ENCODE peak calls at places on chromosomes 2 and 18, in nine cellular contexts. U is stomach, A is spleen, F is HCT116, X is GM12878, T is Panc1, I is transverse colon, L is upper lobe of left lung, M is sigmoid colon. G is an unnamed sample.

GRCh38 chr2:45980161-45980852 is 316.9 kb upstream of the EPAS1 start:
- DNase-seq in U (no peak), A (no peak), F (no peak), X (no peak), T (no peak), I (no peak), L (no peak), M (peak; percentile 34), G (no peak)

GRCh38 chr2:1590611-1591460 is 153.5 kb downstream of the PXDN start:
- DNase-seq in U (no peak), A (no peak), F (no peak), X (no peak), T (no peak), I (no peak), L (no peak), M (no peak), G (peak; percentile 31)

GRCh38 chr18:12282436-12283039 is 25.5 kb upstream of the TUBB6 start:
- DNase-seq in U (no peak), A (no peak), F (no peak), X (no peak), T (no peak), I (no peak), L (no peak), M (no peak), G (no peak)

GRCh38 chr2:223586261-223586660 is 15.9 kb downstream of the SCG2 start:
- DNase-seq in U (no peak), A (no peak), F (no peak), X (no peak), T (no peak), I (no peak), L (no peak), M (no peak), G (no peak)

GRCh38 chr2:120919216-120919615 is 183.5 kb downstream of the GLI2 start:
- DNase-seq in U (no peak), A (no peak), F (no peak), X (no peak), T (no peak), I (no peak), L (no peak), M (no peak), G (no peak)

GRCh38 chr18:74836296-74837139 is 238.8 kb downstream of the ZNF407 start:
- DNase-seq in U (peak; percentile 38), A (peak; percentile 59), F (no peak), X (no peak), T (no peak), I (peak; percentile 25), L (no peak), M (peak; percentile 70), G (peak; percentile 69)

GRCh38 chr2:78817430-78817829 is 208.1 kb upstream of the REG3G start:
- DNase-seq in U (no peak), A (no peak), F (no peak), X (no peak), T (no peak), I (no peak), L (no peak), M (no peak), G (no peak)

GRCh38 chr2:196537311-196537710 is 102.2 kb upstream of the CCDC150 start:
- DNase-seq in U (no peak), A (peak; percentile 44), F (no peak), X (no peak), T (no peak), I (no peak), L (no peak), M (no peak), G (no peak)

GRCh38 chr2:120593921-120594686 is 141.6 kb upstream of the GLI2 start:
- DNase-seq in U (no peak), A (peak; percentile 17), F (no peak), X (no peak), T (no peak), I (no peak), L (no peak), M (no peak), G (no peak)

GRCh38 chr2:181077128-181077709 is 96.8 kb downstream of the UBE2E3 start:
- DNase-seq in U (no peak), A (no peak), F (peak; percentile 22), X (peak; percentile 16), T (peak; percentile 22), I (no peak), L (no peak), M (no peak), G (peak; percentile 56)

GRCh38 chr18:58715540-58715939 is 44.3 kb downstream of the MALT1 start:
- DNase-seq in U (no peak), A (no peak), F (no peak), X (no peak), T (no peak), I (no peak), L (no peak), M (no peak), G (no peak)

GRCh38 chr2:33205693-33206434 is 259.1 kb downstream of the LTBP1 start:
- DNase-seq in U (no peak), A (no peak), F (no peak), X (peak; percentile 73), T (no peak), I (no peak), L (no peak), M (no peak), G (no peak)

GRCh38 chr2:181465686-181466375 is 8.6 kb downstream of the ITGA4 start:
- DNase-seq in U (no peak), A (no peak), F (no peak), X (no peak), T (no peak), I (no peak), L (no peak), M (no peak), G (no peak)

GRCh38 chr2:53751728-53752127 is 15.9 kb upstream of the CHAC2 start:
- DNase-seq in U (no peak), A (no peak), F (no peak), X (no peak), T (no peak), I (no peak), L (no peak), M (no peak), G (peak; percentile 24)

DNA sequence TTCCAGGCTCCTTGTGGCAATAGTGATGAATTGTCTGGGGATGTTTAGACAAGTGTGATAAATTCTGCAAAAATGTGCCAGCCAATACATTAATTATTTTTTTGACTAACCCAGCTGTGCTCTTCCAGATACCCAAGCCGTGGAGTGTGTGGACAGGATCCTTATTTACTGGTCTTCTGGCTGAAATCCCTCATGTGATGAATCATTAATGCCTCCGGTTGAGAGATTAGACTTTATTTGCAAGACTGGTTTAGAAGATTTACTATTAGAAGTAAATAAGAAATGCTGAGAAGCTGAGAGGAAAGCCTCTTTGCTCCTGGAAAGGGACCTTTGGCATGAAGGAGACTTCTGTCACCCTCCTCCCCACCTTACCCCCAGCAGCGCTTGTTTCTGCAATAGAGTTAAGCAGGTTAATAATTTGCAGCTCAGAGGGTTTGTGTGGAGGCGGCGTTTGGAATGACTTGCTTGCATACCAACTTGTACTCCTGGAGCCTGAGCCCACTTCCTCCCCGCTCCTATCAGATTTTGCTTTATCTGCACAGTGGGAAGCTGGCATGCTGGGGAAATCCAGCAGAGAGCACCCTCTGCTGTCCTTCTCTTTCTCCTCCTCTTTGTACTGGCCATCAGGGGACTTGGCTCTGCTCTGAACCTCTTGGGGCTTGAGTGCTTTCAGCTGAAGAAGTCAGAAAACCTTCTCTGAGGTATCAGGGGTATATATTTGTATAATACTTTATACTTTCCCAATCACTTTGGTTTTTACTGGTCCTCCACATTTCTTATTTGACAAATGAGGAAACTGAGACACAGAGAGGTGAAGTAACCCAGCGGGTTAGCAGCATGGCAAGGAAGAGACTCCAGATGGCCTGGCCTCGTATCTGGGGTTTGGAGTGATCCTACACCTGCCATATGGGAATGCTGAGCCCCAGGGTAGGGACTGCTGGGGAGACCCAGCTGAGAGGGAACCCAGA is 16.3 kb downstream of the SLC3A1 start:
- DNase-seq in U (peak; percentile 84), A (no peak), F (peak; percentile 48), X (no peak), T (peak; percentile 77), I (peak; percentile 75), L (peak; percentile 80), M (no peak), G (peak; percentile 67)
- TF ChIP-seq POLR2AphosphoS5 in U (peak; percentile 74), A (no peak), F (no peak), X (no peak), T (no peak), I (no peak), L (no peak), M (no peak), G (no peak)

GRCh38 chr2:231672617-231673347 is 35.5 kb upstream of the PTMA start:
- DNase-seq in U (peak; percentile 72), A (peak; percentile 93), F (peak; percentile 79), X (peak; percentile 71), T (no peak), I (peak; percentile 87), L (peak; percentile 85), M (peak; percentile 80), G (no peak)
- H3K4me3 ChIP-seq in U (no peak overlapping the region), A (no peak overlapping the region), F (peak overlapping the region; percentile 63), X (peak overlapping the region; percentile 73), T (peak overlapping the region; percentile 53), I (peak overlapping the region; percentile 17), L (no peak overlapping the region), M (no peak overlapping the region), G (no peak overlapping the region)

GRCh38 chr18:45775726-45776125 is 49.7 kb upstream of the SIGLEC15 start:
- DNase-seq in U (no peak), A (no peak), F (no peak), X (no peak), T (no peak), I (no peak), L (no peak), M (no peak), G (no peak)

GRCh38 chr18:45772081-45772480 is 48.1 kb downstream of the SLC14A1 start:
- DNase-seq in U (no peak), A (no peak), F (no peak), X (no peak), T (no peak), I (no peak), L (no peak), M (no peak), G (no peak)

GRCh38 chr18:45774065-45774521 is 50.1 kb downstream of the SLC14A1 start:
- DNase-seq in U (no peak), A (no peak), F (no peak), X (no peak), T (no peak), I (no peak), L (no peak), M (no peak), G (no peak)

GRCh38 chr18:45777393-45777792 is 48.1 kb upstream of the SIGLEC15 start:
- DNase-seq in U (no peak), A (no peak), F (no peak), X (no peak), T (no peak), I (no peak), L (no peak), M (no peak), G (no peak)

DNA sequence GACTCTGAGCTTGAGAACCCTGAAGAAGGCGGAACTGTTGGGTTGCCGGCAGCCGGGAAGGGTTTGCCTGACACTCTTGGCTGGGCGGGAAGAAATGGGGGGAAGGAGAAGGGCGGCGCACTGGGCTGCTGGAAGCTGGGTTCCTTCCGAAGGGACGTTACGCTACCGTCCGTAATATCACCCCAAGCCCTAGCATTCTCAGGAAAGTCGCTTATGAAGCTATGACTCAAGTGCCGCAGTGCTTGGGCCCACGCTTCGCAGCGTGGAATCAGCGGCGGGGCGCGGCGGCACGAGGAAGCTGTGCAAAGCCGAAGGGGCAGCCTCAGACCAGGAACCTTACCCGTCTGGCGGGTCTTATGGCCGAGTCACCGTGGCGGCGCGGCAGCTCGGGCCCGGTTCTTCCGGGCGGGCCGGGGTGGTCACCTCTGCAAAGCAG is 50.2 kb upstream of the SIGLEC15 start:
- DNase-seq in U (peak; percentile 77), A (peak; percentile 88), F (peak; percentile 69), X (no peak), T (no peak), I (peak; percentile 61), L (peak; percentile 72), M (peak; percentile 84), G (peak; percentile 89)
- TF ChIP-seq POLR2AphosphoS5 in U (peak; percentile 71), A (peak; percentile 77), F (peak; percentile 67), X (peak; percentile 56), T (peak; percentile 50), I (no peak), L (peak; percentile 41), M (peak; percentile 57), G (peak; percentile 79)

GRCh38 chr2:219687882-219688559 is 60.6 kb downstream of the SLC4A3 start:
- DNase-seq in U (no peak), A (no peak), F (peak; percentile 83), X (no peak), T (no peak), I (no peak), L (no peak), M (no peak), G (no peak)
- H3K4me3 ChIP-seq in U (no peak overlapping the region), A (no peak overlapping the region), F (peak overlapping the region; percentile 61), X (no peak overlapping the region), T (no peak overlapping the region), I (no peak overlapping the region), L (no peak overlapping the region), M (no peak overlapping the region), G (no peak overlapping the region)